ENCODE peak calls at places on chromosomes 12 and 14, in four cellular contexts. One of them, this sample, is unnamed.
A peak's percentile ranks its signal among the peaks of the same experiment; 100 is the strongest.

GRCh38 chr12:24754690-24755638 is 193.9 kb downstream of the BCAT1 start:
- DNase-seq in A549: no peak
- DNase-seq in K562: no peak
- DNase-seq in HepG2: peak; percentile 94
- DNase-seq in this sample: no peak

GRCh38 chr14:30214456-30215090 is 286.9 kb upstream of the PRKD1 start:
- DNase-seq in A549: peak; percentile 62
- DNase-seq in K562: peak; percentile 9
- DNase-seq in HepG2: peak; percentile 75
- DNase-seq in this sample: peak; percentile 8

GRCh38 chr14:31781578-31781977 is 220.4 kb downstream of the NUBPL start:
- DNase-seq in A549: peak; percentile 26
- DNase-seq in K562: no peak
- DNase-seq in HepG2: no peak
- DNase-seq in this sample: no peak

GRCh38 chr14:38171197-38171596 is 36.5 kb upstream of the SSTR1 start:
- DNase-seq in A549: no peak
- DNase-seq in K562: no peak
- DNase-seq in HepG2: no peak
- DNase-seq in this sample: no peak

GRCh38 chr12:24788886-24789285 is 160.0 kb downstream of the BCAT1 start:
- DNase-seq in A549: no peak
- DNase-seq in K562: no peak
- DNase-seq in HepG2: no peak
- DNase-seq in this sample: no peak

GRCh38 chr14:92925446-92925845 is 2.5 kb downstream of the CHGA start:
- DNase-seq in A549: no peak
- DNase-seq in K562: no peak
- DNase-seq in HepG2: no peak
- DNase-seq in this sample: no peak

GRCh38 chr12:75648856-75649255 is 137.4 kb upstream of the KRR1 start:
- DNase-seq in A549: no peak
- DNase-seq in K562: no peak
- DNase-seq in HepG2: no peak
- DNase-seq in this sample: no peak

GRCh38 chr12:31220633-31221565 is 105.1 kb downstream of the SINHCAF start:
- DNase-seq in A549: peak; percentile 25
- DNase-seq in K562: no peak
- DNase-seq in HepG2: no peak
- DNase-seq in this sample: no peak

GRCh38 chr12:12736759-12737676 is 19.9 kb downstream of the CDKN1B start:
- DNase-seq in A549: peak; percentile 50
- DNase-seq in K562: peak; percentile 43
- DNase-seq in HepG2: no peak
- DNase-seq in this sample: peak; percentile 45

GRCh38 chr14:68692216-68692615 is 100.7 kb downstream of the ZFP36L1 start:
- DNase-seq in A549: no peak
- DNase-seq in K562: no peak
- DNase-seq in HepG2: no peak
- DNase-seq in this sample: no peak

GRCh38 chr12:81683881-81684280 is 75.3 kb downstream of the PPFIA2 start:
- DNase-seq in A549: no peak
- DNase-seq in K562: no peak
- DNase-seq in HepG2: no peak
- DNase-seq in this sample: no peak

GRCh38 chr12:52798003-52798670 is 2.2 kb upstream of the KRT3 start:
- DNase-seq in A549: no peak
- DNase-seq in K562: peak; percentile 58
- DNase-seq in HepG2: no peak
- DNase-seq in this sample: no peak

GRCh38 chr12:18158774-18159557 is 69.0 kb upstream of the RERGL start:
- DNase-seq in A549: peak; percentile 50
- DNase-seq in K562: peak; percentile 30
- DNase-seq in HepG2: peak; percentile 35
- DNase-seq in this sample: no peak

GRCh38 chr12:130490674-130491073 is 153.0 kb downstream of the PIWIL1 start:
- DNase-seq in A549: no peak
- DNase-seq in K562: no peak
- DNase-seq in HepG2: no peak
- DNase-seq in this sample: no peak

GRCh38 chr12:13127476-13127875 is 24.0 kb upstream of the GSG1 start:
- DNase-seq in A549: peak; percentile 66
- DNase-seq in K562: no peak
- DNase-seq in HepG2: peak; percentile 15
- DNase-seq in this sample: no peak

GRCh38 chr12:122516544-122517361 is 10.0 kb downstream of the RSRC2 start:
- DNase-seq in A549: no peak
- DNase-seq in K562: no peak
- DNase-seq in HepG2: no peak
- DNase-seq in this sample: no peak

GRCh38 chr12:109393437-109394345 is 46.0 kb downstream of the MYO1H start:
- DNase-seq in A549: peak; percentile 76
- DNase-seq in K562: peak; percentile 75
- DNase-seq in HepG2: peak; percentile 35
- DNase-seq in this sample: no peak

GRCh38 chr12:95998611-95999300 is 2.6 kb upstream of the HAL start:
- DNase-seq in A549: peak; percentile 74
- DNase-seq in K562: peak; percentile 30
- DNase-seq in HepG2: peak; percentile 65
- DNase-seq in this sample: peak; percentile 34

GRCh38 chr12:33650832-33651231 is 211.2 kb upstream of the SYT10 start:
- DNase-seq in A549: no peak
- DNase-seq in K562: no peak
- DNase-seq in HepG2: no peak
- DNase-seq in this sample: no peak

GRCh38 chr12:114269153-114269552 is 136.8 kb downstream of the TBX5 start:
- DNase-seq in A549: no peak
- DNase-seq in K562: no peak
- DNase-seq in HepG2: no peak
- DNase-seq in this sample: no peak

GRCh38 chr12:42884116-42884515 is 294.6 kb upstream of the PRICKLE1 start:
- DNase-seq in A549: no peak
- DNase-seq in K562: no peak
- DNase-seq in HepG2: no peak
- DNase-seq in this sample: no peak

GRCh38 chr12:59742831-59743230 is 147.0 kb downstream of the SLC16A7 start:
- DNase-seq in A549: no peak
- DNase-seq in K562: no peak
- DNase-seq in HepG2: no peak
- DNase-seq in this sample: no peak

GRCh38 chr12:51441583-51441982 is 17.0 kb downstream of the SLC4A8 start:
- DNase-seq in A549: no peak
- DNase-seq in K562: no peak
- DNase-seq in HepG2: no peak
- DNase-seq in this sample: no peak

GRCh38 chr12:28130625-28131598 is 59.3 kb upstream of the CCDC91 start:
- DNase-seq in A549: peak; percentile 91
- DNase-seq in K562: peak; percentile 53
- DNase-seq in HepG2: peak; percentile 9
- DNase-seq in this sample: no peak

GRCh38 chr12:107736914-107737313 is 24.0 kb downstream of the PRDM4 start:
- DNase-seq in A549: no peak
- DNase-seq in K562: no peak
- DNase-seq in HepG2: no peak
- DNase-seq in this sample: peak; percentile 57

GRCh38 chr12:109719123-109720022 is 5.7 kb downstream of the FAM222A start:
- DNase-seq in A549: peak; percentile 49
- DNase-seq in K562: peak; percentile 31
- DNase-seq in HepG2: peak; percentile 66
- DNase-seq in this sample: no peak

GRCh38 chr12:78864483-78865296 is at the start of gene SYT1:
- DNase-seq in A549: peak; percentile 96
- DNase-seq in K562: no peak
- DNase-seq in HepG2: no peak
- DNase-seq in this sample: no peak

GRCh38 chr12:32903318-32903717 is 6.7 kb upstream of the PKP2 start:
- DNase-seq in A549: no peak
- DNase-seq in K562: no peak
- DNase-seq in HepG2: no peak
- DNase-seq in this sample: no peak

GRCh38 chr12:57720606-57721595 is 17.6 kb downstream of the AGAP2 start:
- DNase-seq in A549: no peak
- DNase-seq in K562: no peak
- DNase-seq in HepG2: no peak
- DNase-seq in this sample: no peak

GRCh38 chr14:91770185-91770584 is 38.3 kb upstream of the CATSPERB start:
- DNase-seq in A549: no peak
- DNase-seq in K562: no peak
- DNase-seq in HepG2: no peak
- DNase-seq in this sample: no peak

GRCh38 chr14:29458547-29458946 is 469.1 kb downstream of the PRKD1 start:
- DNase-seq in A549: no peak
- DNase-seq in K562: no peak
- DNase-seq in HepG2: no peak
- DNase-seq in this sample: no peak

GRCh38 chr12:49059063-49059384 is 1.6 kb downstream of the KMT2D start:
- DNase-seq in A549: no peak
- DNase-seq in K562: no peak
- DNase-seq in HepG2: no peak
- DNase-seq in this sample: no peak

GRCh38 chr14:88975926-88976325 is 151.5 kb downstream of the TTC8 start:
- DNase-seq in A549: no peak
- DNase-seq in K562: no peak
- DNase-seq in HepG2: no peak
- DNase-seq in this sample: no peak

GRCh38 chr12:108827941-108828340 is 29.4 kb downstream of the SSH1 start:
- DNase-seq in A549: no peak
- DNase-seq in K562: no peak
- DNase-seq in HepG2: no peak
- DNase-seq in this sample: no peak

GRCh38 chr12:113930249-113930648 is 35.9 kb downstream of the RBM19 start:
- DNase-seq in A549: no peak
- DNase-seq in K562: no peak
- DNase-seq in HepG2: no peak
- DNase-seq in this sample: no peak

DNA sequence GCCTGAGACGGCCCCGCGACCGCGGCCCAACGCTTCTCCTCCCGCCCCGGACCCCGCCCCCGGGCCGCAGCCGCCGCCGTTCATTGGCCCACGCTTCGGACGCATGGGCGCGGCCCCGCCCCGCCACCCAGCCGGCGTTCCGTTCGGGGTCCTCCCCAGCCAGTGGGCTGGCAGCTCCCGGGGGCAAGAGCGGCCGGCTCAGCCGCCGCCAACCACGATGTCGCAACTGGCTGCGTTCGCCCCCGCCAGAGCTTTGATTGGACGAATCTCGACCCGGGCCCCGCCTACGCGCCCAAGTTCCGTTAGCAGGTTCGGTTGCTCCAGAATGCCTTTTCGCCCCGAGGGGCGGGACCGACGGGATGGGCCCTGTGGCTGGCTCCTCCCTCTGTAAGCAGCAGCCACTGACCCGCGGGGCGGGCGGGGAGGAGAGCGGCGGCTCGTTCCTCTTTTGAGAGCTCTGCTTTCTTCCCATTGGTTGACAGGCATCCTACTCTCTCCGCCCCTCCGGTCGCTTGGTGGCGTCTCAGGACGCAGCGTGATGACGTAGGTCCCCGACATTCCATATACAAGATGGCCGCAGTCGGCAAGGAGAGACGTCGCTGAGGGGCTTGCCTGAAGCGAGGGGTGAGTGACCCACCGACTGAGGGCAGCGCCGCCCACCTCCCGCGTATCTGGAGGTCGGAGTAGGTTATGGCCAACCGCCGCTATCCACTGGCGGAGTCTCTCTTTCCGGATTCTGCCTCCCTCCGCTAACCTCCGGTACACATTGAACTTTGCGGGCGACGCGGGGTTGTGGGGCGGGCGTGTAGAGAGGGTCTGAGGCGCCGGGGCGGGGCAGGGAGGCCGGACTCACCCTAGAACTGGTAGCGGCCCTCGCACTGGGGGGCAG is at the start of the genes CCNK and SETD3:
- DNase-seq in A549: peak; percentile 100
- DNase-seq in K562: peak; percentile 91
- DNase-seq in HepG2: peak; percentile 98
- DNase-seq in this sample: peak; percentile 97
- TF ChIP-seq EP300 in A549: no peak
- TF ChIP-seq EP300 in K562: no peak
- TF ChIP-seq EP300 in HepG2: no peak
- TF ChIP-seq EP300 in this sample: peak; percentile 30

GRCh38 chr12:89831696-89832095 is 123.1 kb upstream of the ATP2B1 start:
- DNase-seq in A549: no peak
- DNase-seq in K562: no peak
- DNase-seq in HepG2: no peak
- DNase-seq in this sample: no peak
- TF ChIP-seq JUNB in A549: no peak
- TF ChIP-seq JUNB in K562: no peak
- TF ChIP-seq JUNB in HepG2: no peak
- TF ChIP-seq JUNB in this sample: no peak

GRCh38 chr12:120686151-120686689 is 729 bp upstream of the MLEC start:
- DNase-seq in A549: peak; percentile 99
- DNase-seq in K562: peak; percentile 94
- DNase-seq in HepG2: peak; percentile 97
- DNase-seq in this sample: peak; percentile 93
- TF ChIP-seq EP300 in A549: no peak
- TF ChIP-seq EP300 in K562: no peak
- TF ChIP-seq EP300 in HepG2: no peak
- TF ChIP-seq EP300 in this sample: no peak

DNA sequence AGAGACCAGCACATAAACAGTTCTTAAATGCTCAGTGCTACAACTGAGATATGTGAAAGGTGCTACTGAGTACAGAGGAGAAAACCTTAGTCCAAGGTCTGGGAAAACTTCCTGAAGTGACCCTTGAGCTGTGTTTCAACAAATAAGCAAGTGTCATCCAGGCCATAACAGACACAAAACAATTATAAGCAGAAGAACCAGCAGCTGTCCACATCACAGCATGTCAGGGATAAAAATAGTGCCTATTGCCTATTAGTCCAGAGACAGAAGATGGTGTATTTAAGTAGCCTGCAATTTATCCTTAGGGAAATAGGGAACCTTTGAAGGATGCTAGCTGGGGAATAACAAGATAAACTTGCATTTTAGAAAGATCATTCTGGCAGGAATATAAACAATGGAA is 237.8 kb downstream of the SPTSSA start:
- DNase-seq in A549: no peak
- DNase-seq in K562: no peak
- DNase-seq in HepG2: no peak
- DNase-seq in this sample: no peak
- TF ChIP-seq JUNB in A549: no peak
- TF ChIP-seq JUNB in K562: no peak
- TF ChIP-seq JUNB in HepG2: no peak
- TF ChIP-seq JUNB in this sample: no peak

DNA sequence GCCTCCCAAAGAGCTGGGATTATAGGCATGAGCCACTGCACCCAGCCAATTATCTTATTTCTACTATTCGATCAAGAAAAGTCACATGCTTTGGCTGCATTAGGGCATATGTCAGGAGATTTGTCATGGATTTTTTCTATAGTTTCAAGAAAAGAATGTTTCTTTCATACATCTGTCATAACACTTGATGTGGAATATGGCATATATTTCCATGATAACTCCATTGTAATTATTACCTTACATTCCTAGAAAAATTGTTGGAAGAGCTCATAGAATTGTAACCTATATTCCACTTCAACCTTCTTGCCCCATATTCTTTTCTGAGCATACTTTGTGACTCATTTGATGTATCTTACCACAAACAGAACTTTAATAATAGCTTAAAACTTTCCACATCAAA is 740.9 kb upstream of the FLRT2 start:
- DNase-seq in A549: no peak
- DNase-seq in K562: no peak
- DNase-seq in HepG2: no peak
- DNase-seq in this sample: no peak
- TF ChIP-seq EP300 in A549: no peak
- TF ChIP-seq EP300 in K562: no peak
- TF ChIP-seq EP300 in HepG2: no peak
- TF ChIP-seq EP300 in this sample: no peak